ENCODE peak calls at places on chromosome 12, in six cellular contexts. P, M, L, Q, T and Y are unnamed samples.

GRCh38 chr12:95848575-95849388 is 10.0 kb upstream of the SNRPF start:
- DNase-seq in P (no peak), M (peak; percentile 26), L (peak; percentile 29), Q (no peak), T (peak; percentile 49), Y (peak; percentile 39)

GRCh38 chr12:91327136-91327535 is 144.5 kb upstream of the DCN start:
- DNase-seq in P (no peak), M (no peak), L (no peak), Q (no peak), T (no peak), Y (no peak)

GRCh38 chr12:113678222-113678621 is 206.6 kb upstream of the LHX5 start:
- DNase-seq in P (peak; percentile 32), M (no peak), L (no peak), Q (no peak), T (no peak), Y (no peak)

GRCh38 chr12:90854136-90854689 is 100.8 kb downstream of the CCER1 start:
- DNase-seq in P (no peak), M (peak; percentile 76), L (peak; percentile 42), Q (peak; percentile 36), T (peak; percentile 75), Y (peak; percentile 10)

GRCh38 chr12:54405573-54405972 is 13.5 kb downstream of the ITGA5 start:
- DNase-seq in P (no peak), M (no peak), L (no peak), Q (no peak), T (no peak), Y (no peak)

GRCh38 chr12:1605129-1606020 is 11.0 kb upstream of the FBXL14 start:
- DNase-seq in P (peak; percentile 70), M (peak; percentile 89), L (peak; percentile 79), Q (peak; percentile 78), T (peak; percentile 84), Y (peak; percentile 58)

GRCh38 chr12:122049827-122050226 is 28.1 kb downstream of the BCL7A start:
- DNase-seq in P (no peak), M (no peak), L (no peak), Q (no peak), T (no peak), Y (no peak)

GRCh38 chr12:19707948-19708409 is 268.7 kb downstream of the AEBP2 start:
- DNase-seq in P (no peak), M (no peak), L (peak; percentile 56), Q (peak; percentile 41), T (no peak), Y (no peak)

GRCh38 chr12:52168019-52168717 is 23.6 kb downstream of the KRT80 start:
- DNase-seq in P (no peak), M (peak; percentile 91), L (no peak), Q (no peak), T (no peak), Y (no peak)

GRCh38 chr12:53497461-53497860 is 1.8 kb downstream of the MAP3K12 start:
- DNase-seq in P (no peak), M (no peak), L (no peak), Q (no peak), T (no peak), Y (no peak)

GRCh38 chr12:69071091-69071370 is 138.1 kb upstream of the CPM start:
- DNase-seq in P (no peak), M (no peak), L (no peak), Q (no peak), T (no peak), Y (no peak)

GRCh38 chr12:110818511-110818910 is 28.3 kb upstream of the CCDC63 start:
- DNase-seq in P (no peak), M (no peak), L (no peak), Q (no peak), T (no peak), Y (no peak)

GRCh38 chr12:89247541-89247942 is 104.8 kb downstream of the DUSP6 start:
- DNase-seq in P (no peak), M (no peak), L (no peak), Q (peak; percentile 10), T (peak; percentile 15), Y (no peak)

GRCh38 chr12:49208661-49209060 is 19.8 kb upstream of the TUBA1A start:
- DNase-seq in P (no peak), M (no peak), L (no peak), Q (no peak), T (no peak), Y (no peak)

GRCh38 chr12:52496054-52496453 is 3.0 kb upstream of the KRT6A start:
- DNase-seq in P (no peak), M (no peak), L (no peak), Q (no peak), T (no peak), Y (no peak)

GRCh38 chr12:19288603-19289244 is 150.6 kb upstream of the AEBP2 start:
- DNase-seq in P (peak; percentile 18), M (peak; percentile 26), L (peak; percentile 58), Q (peak; percentile 22), T (peak; percentile 37), Y (no peak)

GRCh38 chr12:89350661-89351488 is 1.4 kb downstream of the DUSP6 start:
- DNase-seq in P (no peak), M (peak; percentile 16), L (peak; percentile 41), Q (no peak), T (peak; percentile 31), Y (peak; percentile 49)

GRCh38 chr12:459430-460258 is at the start of gene B4GALNT3:
- DNase-seq in P (peak; percentile 65), M (peak; percentile 79), L (peak; percentile 25), Q (peak; percentile 54), T (peak; percentile 86), Y (no peak)

GRCh38 chr12:111268738-111269572 is 99.9 kb downstream of the PHETA1 start:
- DNase-seq in P (peak; percentile 59), M (no peak), L (no peak), Q (peak; percentile 6), T (no peak), Y (peak; percentile 29)

GRCh38 chr12:27807063-27807703 is 27.1 kb upstream of the MANSC4 start:
- DNase-seq in P (no peak), M (no peak), L (no peak), Q (no peak), T (no peak), Y (no peak)

GRCh38 chr12:8692573-8692972 is 5.2 kb upstream of the RIMKLB start:
- DNase-seq in P (peak; percentile 34), M (peak; percentile 78), L (peak; percentile 74), Q (no peak), T (peak; percentile 80), Y (peak; percentile 35)

GRCh38 chr12:42759622-42760273 is 170.2 kb upstream of the PRICKLE1 start:
- DNase-seq in P (no peak), M (peak; percentile 20), L (peak; percentile 76), Q (no peak), T (no peak), Y (no peak)

DNA sequence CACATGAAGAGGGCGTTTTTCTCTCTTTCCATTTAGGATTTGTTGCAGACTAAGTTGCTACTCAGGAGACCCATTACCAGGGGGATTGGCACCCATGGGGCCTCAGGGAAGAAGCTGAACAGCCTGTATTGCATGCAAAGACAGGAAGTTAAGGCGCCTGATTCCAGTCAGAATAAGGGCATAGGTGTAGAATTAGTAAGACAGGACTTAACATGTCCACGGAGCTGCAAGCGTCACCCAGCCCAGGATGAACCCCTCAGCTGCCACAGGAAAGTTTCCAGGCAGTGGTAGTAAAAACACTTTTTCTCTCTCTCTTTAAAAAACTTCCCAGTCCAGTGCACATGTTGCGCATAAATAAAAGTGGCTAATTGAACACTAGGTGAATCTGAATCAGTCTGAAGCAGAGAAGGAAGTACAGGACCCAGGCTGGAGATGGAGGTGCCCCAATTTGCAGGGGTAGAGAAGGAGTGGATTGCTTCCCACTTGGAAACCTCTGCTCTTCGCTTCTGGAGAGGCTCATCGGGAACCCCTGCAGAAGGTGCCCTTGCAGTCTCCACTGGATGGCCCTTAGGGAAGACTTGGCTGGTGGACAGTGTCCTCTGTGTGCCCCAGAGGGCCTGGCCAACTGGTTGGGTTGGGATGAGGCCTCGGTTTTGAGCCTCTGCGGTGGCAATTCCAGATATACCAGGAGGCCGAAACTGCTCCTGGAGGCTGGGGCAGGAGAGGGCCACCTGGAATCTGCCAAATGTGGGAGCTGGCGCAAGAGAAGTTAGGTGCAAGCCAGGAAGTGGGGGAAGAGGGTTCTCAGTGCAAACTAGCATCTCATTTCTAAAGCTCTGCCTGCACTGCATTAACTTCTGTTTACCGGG is 10.7 kb upstream of the TBX3 start:
- DNase-seq in P (no peak), M (no peak), L (no peak), Q (no peak), T (peak; percentile 15), Y (no peak)
- TF ChIP-seq EZH2 in P (no peak), M (no peak), L (no peak), Q (no peak), T (peak; percentile 55), Y (no peak)

GRCh38 chr12:14272954-14273910 is 92.2 kb upstream of the ATF7IP start:
- DNase-seq in P (no peak), M (no peak), L (peak; percentile 46), Q (no peak), T (no peak), Y (no peak)
- H3K27ac ChIP-seq in P (peak overlapping the region; percentile 38), M (no peak overlapping the region), L (no peak overlapping the region), Q (no peak overlapping the region), T (no peak overlapping the region), Y (no peak overlapping the region)

GRCh38 chr12:57627504-57628279 is 5.3 kb downstream of the B4GALNT1 start:
- DNase-seq in P (no peak), M (no peak), L (no peak), Q (no peak), T (peak; percentile 42), Y (no peak)
- TF ChIP-seq EZH2 in P (no peak), M (peak; percentile 74), L (peak; percentile 15), Q (no peak), T (peak; percentile 89), Y (no peak)

GRCh38 chr12:109482491-109482890 is 5.1 kb downstream of the UBE3B start:
- DNase-seq in P (no peak), M (no peak), L (no peak), Q (no peak), T (no peak), Y (no peak)

GRCh38 chr12:109483346-109483745 is 5.9 kb downstream of the UBE3B start:
- DNase-seq in P (no peak), M (no peak), L (no peak), Q (no peak), T (no peak), Y (no peak)

GRCh38 chr12:109480356-109480755 is 2.9 kb downstream of the UBE3B start:
- DNase-seq in P (no peak), M (no peak), L (no peak), Q (no peak), T (no peak), Y (no peak)

GRCh38 chr12:109482894-109483293 is 5.5 kb downstream of the UBE3B start:
- DNase-seq in P (no peak), M (no peak), L (no peak), Q (no peak), T (no peak), Y (no peak)

DNA sequence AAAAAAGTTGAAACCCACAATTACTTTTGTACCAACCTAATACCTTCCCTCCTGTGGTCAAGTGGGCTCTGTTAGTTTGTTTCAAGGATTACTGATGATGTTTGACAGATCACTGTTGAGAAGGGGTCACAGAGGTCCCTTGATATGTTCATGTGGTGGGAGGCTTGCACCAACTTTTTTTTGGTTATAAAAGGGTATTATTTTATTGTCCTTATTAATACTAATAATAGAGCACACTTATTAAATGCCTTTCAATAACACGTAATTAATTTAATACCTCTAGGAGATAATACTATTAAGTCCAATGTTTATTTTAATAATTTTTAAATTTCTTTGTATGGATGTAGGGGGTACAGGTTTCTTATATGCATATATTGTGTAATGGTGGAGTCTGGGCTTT is 4.4 kb downstream of the UBE3B start:
- DNase-seq in P (no peak), M (no peak), L (no peak), Q (no peak), T (no peak), Y (no peak)
- H3K27ac ChIP-seq in P (no peak overlapping the region), M (no peak overlapping the region), L (no peak overlapping the region), Q (no peak overlapping the region), T (no peak overlapping the region), Y (no peak overlapping the region)